ENCODE peak calls at places on chromosomes 5 and 9, in nine cellular contexts. One of them, this sample, is unnamed.

GRCh38 chr5:6812800-6813731 is 99.8 kb downstream of the TENT4A start:
- DNase-seq in effector memory CD4-positive, alpha-beta T cell: no peak
- DNase-seq in RWPE2: no peak
- DNase-seq in K562: no peak
- DNase-seq in body of pancreas: peak
- DNase-seq in GM23248: peak
- DNase-seq in lower lobe of right lung: no peak
- DNase-seq in fibroblast of lung: peak
- DNase-seq in sigmoid colon: no peak
- DNase-seq in this sample: peak

GRCh38 chr9:117547321-117547720 is 132.5 kb upstream of the ASTN2 start:
- DNase-seq in sigmoid colon: no peak
- DNase-seq in GM23248: no peak
- DNase-seq in effector memory CD4-positive, alpha-beta T cell: no peak
- DNase-seq in K562: no peak
- DNase-seq in lower lobe of right lung: no peak
- DNase-seq in RWPE2: no peak
- DNase-seq in fibroblast of lung: no peak
- DNase-seq in body of pancreas: no peak
- DNase-seq in this sample: no peak

GRCh38 chr9:91714020-91714721 is 235.9 kb downstream of the ROR2 start:
- DNase-seq in body of pancreas: peak
- DNase-seq in effector memory CD4-positive, alpha-beta T cell: no peak
- DNase-seq in sigmoid colon: peak
- DNase-seq in RWPE2: no peak
- DNase-seq in fibroblast of lung: peak
- DNase-seq in K562: peak
- DNase-seq in GM23248: peak
- DNase-seq in lower lobe of right lung: peak
- DNase-seq in this sample: peak

GRCh38 chr9:125674981-125675973 is 31.7 kb downstream of the MAPKAP1 start:
- DNase-seq in K562: no peak
- DNase-seq in body of pancreas: no peak
- DNase-seq in GM23248: peak
- DNase-seq in RWPE2: no peak
- DNase-seq in lower lobe of right lung: no peak
- DNase-seq in effector memory CD4-positive, alpha-beta T cell: no peak
- DNase-seq in sigmoid colon: no peak
- DNase-seq in fibroblast of lung: peak
- DNase-seq in this sample: no peak

GRCh38 chr9:130265431-130266235 is at the start of gene HMCN2:
- DNase-seq in GM23248: peak
- DNase-seq in effector memory CD4-positive, alpha-beta T cell: no peak
- DNase-seq in body of pancreas: no peak
- DNase-seq in K562: no peak
- DNase-seq in lower lobe of right lung: no peak
- DNase-seq in fibroblast of lung: peak
- DNase-seq in RWPE2: no peak
- DNase-seq in sigmoid colon: peak
- DNase-seq in this sample: no peak

GRCh38 chr9:133692364-133692985 is 45.7 kb downstream of the SARDH start:
- DNase-seq in K562: no peak
- DNase-seq in RWPE2: no peak
- DNase-seq in lower lobe of right lung: no peak
- DNase-seq in fibroblast of lung: no peak
- DNase-seq in body of pancreas: no peak
- DNase-seq in sigmoid colon: no peak
- DNase-seq in effector memory CD4-positive, alpha-beta T cell: no peak
- DNase-seq in GM23248: no peak
- DNase-seq in this sample: no peak

GRCh38 chr5:61783481-61783880 is 451.4 kb downstream of the ZSWIM6 start:
- DNase-seq in fibroblast of lung: no peak
- DNase-seq in K562: no peak
- DNase-seq in lower lobe of right lung: no peak
- DNase-seq in body of pancreas: peak
- DNase-seq in sigmoid colon: no peak
- DNase-seq in RWPE2: no peak
- DNase-seq in effector memory CD4-positive, alpha-beta T cell: no peak
- DNase-seq in GM23248: no peak
- DNase-seq in this sample: no peak

GRCh38 chr5:132677191-132677590 is 3.4 kb downstream of the IL4 start:
- DNase-seq in effector memory CD4-positive, alpha-beta T cell: no peak
- DNase-seq in RWPE2: peak
- DNase-seq in lower lobe of right lung: peak
- DNase-seq in sigmoid colon: no peak
- DNase-seq in fibroblast of lung: peak
- DNase-seq in GM23248: peak
- DNase-seq in body of pancreas: peak
- DNase-seq in K562: peak
- DNase-seq in this sample: peak

GRCh38 chr5:73812962-73813588 is 187.1 kb downstream of the ARHGEF28 start:
- DNase-seq in body of pancreas: peak
- DNase-seq in K562: no peak
- DNase-seq in GM23248: no peak
- DNase-seq in fibroblast of lung: peak
- DNase-seq in sigmoid colon: no peak
- DNase-seq in effector memory CD4-positive, alpha-beta T cell: no peak
- DNase-seq in lower lobe of right lung: no peak
- DNase-seq in RWPE2: no peak
- DNase-seq in this sample: peak

GRCh38 chr5:73815631-73816030 is 189.6 kb downstream of the ARHGEF28 start:
- DNase-seq in body of pancreas: no peak
- DNase-seq in RWPE2: no peak
- DNase-seq in effector memory CD4-positive, alpha-beta T cell: no peak
- DNase-seq in K562: no peak
- DNase-seq in lower lobe of right lung: no peak
- DNase-seq in GM23248: peak
- DNase-seq in fibroblast of lung: peak
- DNase-seq in sigmoid colon: no peak
- DNase-seq in this sample: no peak

GRCh38 chr5:73814234-73814846 is 188.3 kb downstream of the ARHGEF28 start:
- DNase-seq in K562: no peak
- DNase-seq in GM23248: no peak
- DNase-seq in RWPE2: no peak
- DNase-seq in body of pancreas: no peak
- DNase-seq in fibroblast of lung: no peak
- DNase-seq in lower lobe of right lung: no peak
- DNase-seq in effector memory CD4-positive, alpha-beta T cell: no peak
- DNase-seq in sigmoid colon: no peak
- DNase-seq in this sample: no peak

GRCh38 chr5:73808916-73809315 is 182.9 kb downstream of the ARHGEF28 start:
- DNase-seq in lower lobe of right lung: no peak
- DNase-seq in effector memory CD4-positive, alpha-beta T cell: no peak
- DNase-seq in body of pancreas: no peak
- DNase-seq in RWPE2: no peak
- DNase-seq in fibroblast of lung: no peak
- DNase-seq in K562: no peak
- DNase-seq in GM23248: no peak
- DNase-seq in sigmoid colon: no peak
- DNase-seq in this sample: no peak

GRCh38 chr5:73812457-73812856 is 186.5 kb downstream of the ARHGEF28 start:
- DNase-seq in lower lobe of right lung: no peak
- DNase-seq in GM23248: no peak
- DNase-seq in fibroblast of lung: peak
- DNase-seq in RWPE2: no peak
- DNase-seq in effector memory CD4-positive, alpha-beta T cell: no peak
- DNase-seq in body of pancreas: no peak
- DNase-seq in K562: no peak
- DNase-seq in sigmoid colon: no peak
- DNase-seq in this sample: no peak
- H3K4me3 ChIP-seq in lower lobe of right lung: no peak
- H3K4me3 ChIP-seq in GM23248: no peak
- H3K4me3 ChIP-seq in fibroblast of lung: no peak
- H3K4me3 ChIP-seq in RWPE2: no peak
- H3K4me3 ChIP-seq in effector memory CD4-positive, alpha-beta T cell: no peak
- H3K4me3 ChIP-seq in body of pancreas: no peak
- H3K4me3 ChIP-seq in K562: no peak
- H3K4me3 ChIP-seq in sigmoid colon: no peak
- H3K4me3 ChIP-seq in this sample: no peak

GRCh38 chr5:119361723-119362122 is 5.9 kb downstream of the TNFAIP8 start:
- DNase-seq in body of pancreas: no peak
- DNase-seq in RWPE2: no peak
- DNase-seq in sigmoid colon: no peak
- DNase-seq in effector memory CD4-positive, alpha-beta T cell: no peak
- DNase-seq in K562: peak
- DNase-seq in lower lobe of right lung: no peak
- DNase-seq in fibroblast of lung: no peak
- DNase-seq in GM23248: no peak
- DNase-seq in this sample: no peak

GRCh38 chr5:119357815-119358559 is 2.2 kb downstream of the TNFAIP8 start:
- DNase-seq in sigmoid colon: no peak
- DNase-seq in effector memory CD4-positive, alpha-beta T cell: no peak
- DNase-seq in RWPE2: no peak
- DNase-seq in lower lobe of right lung: no peak
- DNase-seq in GM23248: no peak
- DNase-seq in K562: no peak
- DNase-seq in body of pancreas: no peak
- DNase-seq in fibroblast of lung: no peak
- DNase-seq in this sample: no peak

GRCh38 chr5:119360905-119361605 is 5.2 kb downstream of the TNFAIP8 start:
- DNase-seq in RWPE2: peak
- DNase-seq in body of pancreas: no peak
- DNase-seq in lower lobe of right lung: no peak
- DNase-seq in sigmoid colon: no peak
- DNase-seq in K562: no peak
- DNase-seq in GM23248: peak
- DNase-seq in fibroblast of lung: peak
- DNase-seq in effector memory CD4-positive, alpha-beta T cell: no peak
- DNase-seq in this sample: no peak

GRCh38 chr5:119358901-119359603 is 3.2 kb downstream of the TNFAIP8 start:
- DNase-seq in RWPE2: no peak
- DNase-seq in sigmoid colon: no peak
- DNase-seq in fibroblast of lung: no peak
- DNase-seq in lower lobe of right lung: no peak
- DNase-seq in GM23248: no peak
- DNase-seq in effector memory CD4-positive, alpha-beta T cell: no peak
- DNase-seq in body of pancreas: no peak
- DNase-seq in K562: peak
- DNase-seq in this sample: no peak

DNA sequence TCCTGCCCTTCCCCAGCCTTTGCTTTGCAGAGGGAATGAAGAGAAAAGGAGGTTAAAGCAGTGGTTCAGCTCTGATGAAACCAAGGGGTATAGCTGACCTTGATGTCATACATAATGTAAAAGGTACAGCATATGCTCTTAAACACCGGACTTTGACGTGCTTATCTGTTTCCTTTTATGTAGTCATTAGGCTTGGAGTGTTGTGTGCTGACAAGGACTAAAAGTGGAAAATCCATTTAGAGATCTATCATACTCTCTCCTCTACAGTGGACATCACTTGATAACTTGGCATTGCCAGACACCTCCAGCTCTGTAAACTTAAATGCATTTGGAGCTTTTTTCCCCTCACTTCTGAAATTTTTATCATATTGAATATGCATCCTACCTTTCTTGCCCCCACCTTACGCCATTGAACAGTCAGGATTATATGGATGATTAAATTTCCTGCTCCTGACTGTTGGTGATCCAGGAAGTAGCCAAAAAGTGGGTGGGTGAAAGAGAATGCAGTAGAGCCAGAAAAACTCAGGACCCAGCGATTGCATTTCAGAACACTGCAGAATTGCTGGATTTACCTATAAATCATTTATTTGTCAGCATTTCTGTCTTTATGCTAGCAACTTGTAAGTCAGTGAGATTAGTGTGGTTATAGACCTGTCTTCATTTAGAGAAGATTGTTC is 4.1 kb downstream of the TNFAIP8 start:
- DNase-seq in K562: peak
- DNase-seq in GM23248: no peak
- DNase-seq in fibroblast of lung: no peak
- DNase-seq in effector memory CD4-positive, alpha-beta T cell: no peak
- DNase-seq in lower lobe of right lung: no peak
- DNase-seq in sigmoid colon: no peak
- DNase-seq in RWPE2: no peak
- DNase-seq in body of pancreas: no peak
- DNase-seq in this sample: no peak
- H3K27ac ChIP-seq in K562: no peak
- H3K27ac ChIP-seq in GM23248: no peak
- H3K27ac ChIP-seq in fibroblast of lung: no peak
- H3K27ac ChIP-seq in effector memory CD4-positive, alpha-beta T cell: peak
- H3K27ac ChIP-seq in lower lobe of right lung: peak
- H3K27ac ChIP-seq in sigmoid colon: no peak
- H3K27ac ChIP-seq in RWPE2: peak
- H3K27ac ChIP-seq in body of pancreas: no peak
- H3K27ac ChIP-seq in this sample: no peak

GRCh38 chr9:71762900-71763653 is 5.2 kb downstream of the CEMIP2 start:
- DNase-seq in fibroblast of lung: peak
- DNase-seq in sigmoid colon: no peak
- DNase-seq in body of pancreas: no peak
- DNase-seq in RWPE2: no peak
- DNase-seq in GM23248: peak
- DNase-seq in effector memory CD4-positive, alpha-beta T cell: no peak
- DNase-seq in lower lobe of right lung: no peak
- DNase-seq in K562: no peak
- DNase-seq in this sample: peak

GRCh38 chr9:71764438-71764837 is 3.9 kb downstream of the CEMIP2 start:
- DNase-seq in GM23248: no peak
- DNase-seq in effector memory CD4-positive, alpha-beta T cell: no peak
- DNase-seq in lower lobe of right lung: no peak
- DNase-seq in fibroblast of lung: no peak
- DNase-seq in RWPE2: no peak
- DNase-seq in K562: no peak
- DNase-seq in body of pancreas: no peak
- DNase-seq in sigmoid colon: no peak
- DNase-seq in this sample: peak

GRCh38 chr9:71761938-71762353 is 6.4 kb downstream of the CEMIP2 start:
- DNase-seq in RWPE2: no peak
- DNase-seq in body of pancreas: peak
- DNase-seq in fibroblast of lung: peak
- DNase-seq in sigmoid colon: no peak
- DNase-seq in effector memory CD4-positive, alpha-beta T cell: no peak
- DNase-seq in lower lobe of right lung: no peak
- DNase-seq in GM23248: no peak
- DNase-seq in K562: peak
- DNase-seq in this sample: peak

GRCh38 chr9:71765693-71766092 is 2.6 kb downstream of the CEMIP2 start:
- DNase-seq in GM23248: peak
- DNase-seq in K562: no peak
- DNase-seq in sigmoid colon: no peak
- DNase-seq in RWPE2: no peak
- DNase-seq in body of pancreas: no peak
- DNase-seq in fibroblast of lung: peak
- DNase-seq in lower lobe of right lung: no peak
- DNase-seq in effector memory CD4-positive, alpha-beta T cell: no peak
- DNase-seq in this sample: peak

GRCh38 chr9:71763752-71764332 is 4.5 kb downstream of the CEMIP2 start:
- DNase-seq in effector memory CD4-positive, alpha-beta T cell: no peak
- DNase-seq in RWPE2: no peak
- DNase-seq in body of pancreas: no peak
- DNase-seq in GM23248: peak
- DNase-seq in K562: no peak
- DNase-seq in fibroblast of lung: peak
- DNase-seq in lower lobe of right lung: no peak
- DNase-seq in sigmoid colon: no peak
- DNase-seq in this sample: no peak
- H3K4me3 ChIP-seq in effector memory CD4-positive, alpha-beta T cell: no peak
- H3K4me3 ChIP-seq in RWPE2: no peak
- H3K4me3 ChIP-seq in body of pancreas: no peak
- H3K4me3 ChIP-seq in GM23248: peak
- H3K4me3 ChIP-seq in K562: no peak
- H3K4me3 ChIP-seq in fibroblast of lung: peak
- H3K4me3 ChIP-seq in lower lobe of right lung: peak
- H3K4me3 ChIP-seq in sigmoid colon: no peak
- H3K4me3 ChIP-seq in this sample: no peak

DNA sequence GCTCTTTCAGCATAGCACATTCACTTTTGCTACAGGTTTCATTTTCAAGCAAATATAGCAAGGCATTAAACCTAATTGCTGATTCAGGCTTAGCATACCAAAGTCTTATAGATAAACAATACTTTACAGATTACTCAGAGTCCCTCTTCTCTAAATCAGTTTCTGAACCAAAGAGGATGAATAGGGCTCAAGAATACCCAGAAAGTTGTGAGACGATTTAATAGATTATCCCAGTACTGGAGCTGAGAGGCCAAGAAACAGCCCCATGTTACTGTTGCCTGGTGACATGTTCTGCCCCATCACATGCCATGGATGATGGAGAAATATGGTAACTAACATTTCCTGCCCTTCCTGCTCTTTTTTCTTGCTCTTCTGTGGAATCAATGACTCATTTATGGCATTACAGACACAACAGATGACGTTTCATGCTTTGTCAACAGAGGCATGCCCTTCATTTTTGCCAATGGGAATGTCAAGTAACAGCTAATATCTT is 18.1 kb upstream of the SSBP2 start:
- DNase-seq in effector memory CD4-positive, alpha-beta T cell: no peak
- DNase-seq in sigmoid colon: no peak
- DNase-seq in GM23248: peak
- DNase-seq in RWPE2: no peak
- DNase-seq in K562: no peak
- DNase-seq in body of pancreas: no peak
- DNase-seq in lower lobe of right lung: no peak
- DNase-seq in fibroblast of lung: peak
- DNase-seq in this sample: no peak
- H3K27ac ChIP-seq in effector memory CD4-positive, alpha-beta T cell: no peak
- H3K27ac ChIP-seq in sigmoid colon: no peak
- H3K27ac ChIP-seq in GM23248: peak
- H3K27ac ChIP-seq in RWPE2: peak
- H3K27ac ChIP-seq in K562: no peak
- H3K27ac ChIP-seq in body of pancreas: no peak
- H3K27ac ChIP-seq in lower lobe of right lung: no peak
- H3K27ac ChIP-seq in fibroblast of lung: peak
- H3K27ac ChIP-seq in this sample: no peak

This sample was measured in colonic mucosa.